ENCODE peak calls at places on chromosomes 1 and 21, in eight cellular contexts. N, C, L, P, B, X, Y and O are unnamed samples.

GRCh38 chr21:27532081-27532480 is 565.2 kb upstream of the ADAMTS5 start:
- DNase-seq in N (peak; percentile 14), C (no peak), L (no peak), P (peak; percentile 63), B (no peak), X (no peak), Y (no peak), O (no peak)

GRCh38 chr1:44571712-44572571 is 102.3 kb downstream of the TMEM53 start:
- DNase-seq in N (no peak), C (peak; percentile 26), L (no peak), P (no peak), B (no peak), X (no peak), Y (no peak), O (no peak)

GRCh38 chr1:109254621-109255096 is 5.3 kb downstream of the CELSR2 start:
- DNase-seq in N (no peak), C (no peak), L (no peak), P (no peak), B (no peak), X (no peak), Y (no peak), O (no peak)

GRCh38 chr1:167644551-167644950 is 14.5 kb downstream of the RCSD1 start:
- DNase-seq in N (no peak), C (no peak), L (no peak), P (no peak), B (no peak), X (no peak), Y (no peak), O (no peak)

GRCh38 chr1:1374068-1374860 is 743 bp downstream of the AURKAIP1 start:
- DNase-seq in N (no peak), C (no peak), L (no peak), P (no peak), B (no peak), X (no peak), Y (no peak), O (no peak)

GRCh38 chr1:7470904-7471638 is 300.0 kb upstream of the VAMP3 start:
- DNase-seq in N (peak; percentile 98), C (peak; percentile 98), L (peak; percentile 72), P (peak; percentile 98), B (no peak), X (no peak), Y (peak; percentile 90), O (no peak)

GRCh38 chr21:33886316-33886715 is 29.3 kb downstream of the ATP5PO start:
- DNase-seq in N (no peak), C (no peak), L (no peak), P (no peak), B (no peak), X (no peak), Y (no peak), O (no peak)

GRCh38 chr1:33234131-33234530 is 22.2 kb upstream of the ZNF362 start:
- DNase-seq in N (no peak), C (no peak), L (no peak), P (no peak), B (no peak), X (no peak), Y (no peak), O (no peak)

GRCh38 chr1:5225687-5226389 is 571.4 kb downstream of the AJAP1 start:
- DNase-seq in N (no peak), C (no peak), L (no peak), P (no peak), B (no peak), X (no peak), Y (no peak), O (no peak)

GRCh38 chr1:165703648-165704047 is 5.3 kb upstream of the ALDH9A1 start:
- DNase-seq in N (no peak), C (no peak), L (no peak), P (no peak), B (no peak), X (no peak), Y (no peak), O (no peak)

GRCh38 chr1:78483903-78484302 is 6.9 kb upstream of the PTGFR start:
- DNase-seq in N (peak; percentile 4), C (no peak), L (no peak), P (peak; percentile 1), B (no peak), X (no peak), Y (no peak), O (no peak)

GRCh38 chr1:226649244-226649643 is 89.8 kb downstream of the ITPKB start:
- DNase-seq in N (no peak), C (no peak), L (no peak), P (no peak), B (no peak), X (no peak), Y (no peak), O (no peak)

GRCh38 chr1:52567943-52568342 is 15.1 kb upstream of the TUT4 start:
- DNase-seq in N (no peak), C (no peak), L (no peak), P (no peak), B (no peak), X (no peak), Y (no peak), O (no peak)

GRCh38 chr1:90708826-90709225 is 8.3 kb downstream of the BARHL2 start:
- DNase-seq in N (no peak), C (no peak), L (no peak), P (no peak), B (no peak), X (no peak), Y (no peak), O (no peak)

GRCh38 chr1:92333668-92334067 is 34.8 kb downstream of the RPAP2 start:
- DNase-seq in N (no peak), C (no peak), L (no peak), P (no peak), B (no peak), X (no peak), Y (no peak), O (no peak)

GRCh38 chr1:200774311-200774710 is 35.6 kb downstream of the CAMSAP2 start:
- DNase-seq in N (no peak), C (no peak), L (no peak), P (no peak), B (no peak), X (no peak), Y (no peak), O (no peak)
- H3K27ac ChIP-seq in N (no peak overlapping the region), C (no peak overlapping the region), L (peak overlapping the region; percentile 19), P (no peak overlapping the region), B (no peak overlapping the region), X (no peak overlapping the region), Y (no peak overlapping the region), O (no peak overlapping the region)

GRCh38 chr1:161887724-161888287 is 121.7 kb downstream of the ATF6 start:
- DNase-seq in N (no peak), C (no peak), L (no peak), P (no peak), B (no peak), X (no peak), Y (no peak), O (no peak)

GRCh38 chr1:161885759-161886158 is 119.6 kb downstream of the ATF6 start:
- DNase-seq in N (no peak), C (no peak), L (no peak), P (no peak), B (no peak), X (no peak), Y (no peak), O (no peak)

GRCh38 chr1:161885013-161885412 is 118.9 kb downstream of the ATF6 start:
- DNase-seq in N (peak; percentile 88), C (peak; percentile 41), L (no peak), P (peak; percentile 94), B (no peak), X (no peak), Y (no peak), O (no peak)

GRCh38 chr1:161886589-161886988 is 120.5 kb downstream of the ATF6 start:
- DNase-seq in N (no peak), C (no peak), L (no peak), P (no peak), B (no peak), X (no peak), Y (no peak), O (no peak)

GRCh38 chr1:161884475-161884874 is 118.4 kb downstream of the ATF6 start:
- DNase-seq in N (no peak), C (no peak), L (no peak), P (no peak), B (no peak), X (no peak), Y (no peak), O (no peak)
- H3K27ac ChIP-seq in N (peak overlapping the region; percentile 45), C (no peak overlapping the region), L (no peak overlapping the region), P (peak overlapping the region; percentile 74), B (no peak overlapping the region), X (no peak overlapping the region), Y (no peak overlapping the region), O (no peak overlapping the region)

GRCh38 chr1:26618561-26618960 is 77.3 kb upstream of the ARID1A start:
- DNase-seq in N (no peak), C (no peak), L (no peak), P (no peak), B (no peak), X (no peak), Y (no peak), O (no peak)
- H3K27ac ChIP-seq in N (no peak overlapping the region), C (no peak overlapping the region), L (peak overlapping the region; percentile 99), P (no peak overlapping the region), B (peak overlapping the region; percentile 99), X (peak overlapping the region; percentile 96), Y (no peak overlapping the region), O (no peak overlapping the region)

DNA sequence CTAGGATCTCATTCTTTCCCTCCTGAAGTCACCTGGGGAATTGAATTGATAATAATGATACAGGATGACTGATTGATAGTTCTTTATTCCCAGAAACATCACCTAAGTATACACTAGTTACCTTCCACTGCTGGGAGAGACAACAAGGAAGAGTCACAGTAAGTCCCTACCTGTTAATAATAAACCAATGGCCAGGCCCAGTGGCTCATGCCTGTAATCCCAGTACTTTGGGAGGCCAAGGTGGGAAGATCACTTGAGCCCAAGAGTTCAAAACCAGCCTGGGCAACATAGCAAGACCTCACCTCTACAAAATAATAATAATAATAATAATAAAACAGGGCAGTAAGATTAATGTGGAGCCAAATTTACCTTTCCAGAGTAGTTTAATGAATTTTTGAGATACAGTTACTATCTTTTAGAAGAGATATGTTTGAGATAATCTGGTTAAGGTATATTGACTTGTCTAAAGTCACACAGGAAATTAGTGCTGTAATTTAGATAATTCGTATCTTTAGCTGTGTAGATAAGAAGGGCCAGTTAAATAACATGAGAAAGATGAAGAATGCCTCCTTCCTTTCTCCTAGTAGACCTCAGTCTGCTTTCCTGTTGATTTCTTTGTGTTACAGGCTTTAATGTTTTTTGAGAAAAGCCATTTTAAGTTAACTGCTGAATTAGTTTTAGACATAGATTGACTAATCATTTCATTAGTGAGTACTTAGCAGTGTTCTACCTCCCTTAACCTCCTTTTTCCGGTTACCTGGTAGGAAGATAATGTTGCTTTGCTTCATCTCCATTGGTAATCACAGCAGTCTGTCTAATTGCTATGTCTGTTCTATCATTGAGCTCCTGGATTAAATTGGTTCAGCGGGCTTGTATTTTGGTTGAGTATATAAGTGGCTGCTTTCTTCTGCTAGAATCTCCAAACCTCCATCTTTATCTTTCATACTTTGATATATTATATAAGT is 22.0 kb downstream of the SMAP2 start:
- DNase-seq in N (no peak), C (no peak), L (no peak), P (no peak), B (no peak), X (no peak), Y (no peak), O (no peak)
- H3K27ac ChIP-seq in N (no peak overlapping the region), C (no peak overlapping the region), L (no peak overlapping the region), P (peak overlapping the region; percentile 52), B (peak overlapping the region; percentile 71), X (peak overlapping the region; percentile 46), Y (no peak overlapping the region), O (peak overlapping the region; percentile 63)